ENCODE peak calls at places on chromosomes 1 and 21, in five cellular contexts. R is A549, E is GM12878, B is HepG2, Y is K562. H is an unnamed sample.

GRCh38 chr1:112694363-112694929 is 12.5 kb downstream of the RHOC start:
- DNase-seq in B (no peak), R (no peak), Y (no peak), E (no peak), H (no peak)

GRCh38 chr1:43451701-43452532 is 1.8 kb downstream of the HYI start:
- DNase-seq in R (no peak), B (no peak), Y (no peak), E (no peak), H (no peak)

GRCh38 chr1:228145498-228146425 is 4.0 kb upstream of the GJC2 start:
- DNase-seq in E (no peak), B (no peak), Y (peak; percentile 73), R (no peak), H (no peak)

GRCh38 chr1:186374313-186375151 is 521 bp downstream of the TPR start:
- DNase-seq in Y (peak; percentile 80), B (peak; percentile 54), R (peak; percentile 39), E (peak; percentile 19), H (no peak)

GRCh38 chr1:229984992-229985985 is 81.7 kb upstream of the GALNT2 start:
- DNase-seq in B (no peak), E (no peak), Y (no peak), R (no peak), H (no peak)

GRCh38 chr1:203507227-203507626 is 13.3 kb downstream of the OPTC start:
- DNase-seq in R (no peak), B (no peak), Y (no peak), E (no peak), H (no peak)

GRCh38 chr1:41318135-41318534 is 43.1 kb upstream of the FOXO6 start:
- DNase-seq in E (no peak), R (no peak), Y (no peak), B (no peak), H (no peak)

GRCh38 chr1:109816975-109817535 is 53.3 kb upstream of the EPS8L3 start:
- DNase-seq in Y (no peak), R (no peak), B (no peak), E (no peak), H (no peak)

GRCh38 chr1:213938776-213939175 is 49.0 kb upstream of the PROX1 start:
- DNase-seq in Y (no peak), B (no peak), R (no peak), E (no peak), H (no peak)

GRCh38 chr1:10444248-10444647 is 5.6 kb upstream of the CORT start:
- DNase-seq in B (no peak), E (no peak), R (no peak), Y (no peak), H (no peak)

GRCh38 chr1:96361251-96361856 is 360.2 kb upstream of the PTBP2 start:
- DNase-seq in R (no peak), Y (no peak), B (no peak), E (no peak), H (no peak)

GRCh38 chr21:31986035-31986856 is 113.4 kb downstream of the HUNK start:
- DNase-seq in Y (no peak), R (no peak), B (no peak), E (no peak), H (no peak)

GRCh38 chr1:233245191-233245765 is 50.2 kb downstream of the PCNX2 start:
- DNase-seq in B (no peak), E (no peak), R (no peak), Y (no peak), H (no peak)

GRCh38 chr1:43438006-43438405 is 15.7 kb downstream of the HYI start:
- DNase-seq in B (no peak), Y (no peak), R (no peak), E (no peak), H (no peak)

GRCh38 chr1:940121-941026 is 16.7 kb downstream of the SAMD11 start:
- DNase-seq in Y (peak; percentile 90), E (no peak), B (peak; percentile 27), R (peak; percentile 66), H (no peak)

GRCh38 chr1:238061967-238062613 is 171.4 kb upstream of the ZP4 start:
- DNase-seq in B (no peak), R (no peak), Y (no peak), E (no peak), H (no peak)

GRCh38 chr1:201176931-201177330 is 13.7 kb upstream of the IGFN1 start:
- DNase-seq in B (no peak), Y (no peak), R (no peak), E (no peak), H (no peak)

GRCh38 chr1:207941664-207942063 is 30.7 kb upstream of the CD34 start:
- DNase-seq in Y (no peak), E (no peak), R (peak; percentile 43), B (no peak), H (no peak)

GRCh38 chr1:228226956-228227791 is 19.3 kb downstream of the OBSCN start:
- DNase-seq in E (no peak), R (no peak), B (peak; percentile 48), Y (no peak), H (no peak)

GRCh38 chr1:29398431-29398830 is 162.1 kb downstream of the PTPRU start:
- DNase-seq in R (no peak), Y (no peak), B (no peak), E (no peak), H (no peak)
- TF ChIP-seq ESRRA in R (no peak), Y (no peak), B (no peak), E (no peak), H (no peak)

GRCh38 chr1:61277129-61277801 is 194.9 kb downstream of the NFIA start:
- DNase-seq in R (no peak), Y (no peak), E (no peak), B (no peak), H (no peak)

GRCh38 chr1:61271412-61271789 is 189.0 kb downstream of the NFIA start:
- DNase-seq in E (no peak), B (no peak), R (no peak), Y (peak; percentile 29), H (no peak)

GRCh38 chr1:61273861-61274260 is 191.5 kb downstream of the NFIA start:
- DNase-seq in B (no peak), E (no peak), Y (no peak), R (no peak), H (no peak)

GRCh38 chr1:61273167-61273705 is 190.9 kb downstream of the NFIA start:
- DNase-seq in B (no peak), E (no peak), Y (no peak), R (no peak), H (no peak)

DNA sequence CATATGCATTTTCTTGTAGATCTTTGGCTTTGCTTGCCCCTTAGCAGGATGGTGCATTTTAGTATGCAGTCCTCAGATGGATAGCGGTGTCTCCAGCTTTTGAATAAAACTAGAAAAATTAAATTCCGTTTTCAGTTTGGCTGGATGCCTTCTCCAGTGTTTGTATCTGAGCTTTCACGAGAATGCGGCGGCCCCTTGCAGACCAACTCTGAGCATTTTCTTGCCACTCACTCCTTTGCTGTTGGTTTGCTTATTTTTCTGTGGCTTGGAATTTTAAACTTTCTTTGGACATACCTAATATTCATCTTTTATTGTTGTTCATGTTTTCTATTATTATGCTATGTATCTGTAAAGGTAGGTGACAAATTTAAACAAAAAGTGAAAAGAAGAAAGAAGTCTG is 192.6 kb downstream of the NFIA start:
- DNase-seq in Y (no peak), E (no peak), B (no peak), R (no peak), H (no peak)
- TF ChIP-seq ESRRA in Y (no peak), E (no peak), B (no peak), R (no peak), H (no peak)

GRCh38 chr1:4166711-4167110 is 266.6 kb upstream of the C1orf174 start:
- DNase-seq in B (no peak), R (no peak), E (no peak), Y (no peak), H (no peak)
- TF ChIP-seq ESRRA in B (no peak), R (no peak), E (no peak), Y (no peak), H (no peak)

DNA sequence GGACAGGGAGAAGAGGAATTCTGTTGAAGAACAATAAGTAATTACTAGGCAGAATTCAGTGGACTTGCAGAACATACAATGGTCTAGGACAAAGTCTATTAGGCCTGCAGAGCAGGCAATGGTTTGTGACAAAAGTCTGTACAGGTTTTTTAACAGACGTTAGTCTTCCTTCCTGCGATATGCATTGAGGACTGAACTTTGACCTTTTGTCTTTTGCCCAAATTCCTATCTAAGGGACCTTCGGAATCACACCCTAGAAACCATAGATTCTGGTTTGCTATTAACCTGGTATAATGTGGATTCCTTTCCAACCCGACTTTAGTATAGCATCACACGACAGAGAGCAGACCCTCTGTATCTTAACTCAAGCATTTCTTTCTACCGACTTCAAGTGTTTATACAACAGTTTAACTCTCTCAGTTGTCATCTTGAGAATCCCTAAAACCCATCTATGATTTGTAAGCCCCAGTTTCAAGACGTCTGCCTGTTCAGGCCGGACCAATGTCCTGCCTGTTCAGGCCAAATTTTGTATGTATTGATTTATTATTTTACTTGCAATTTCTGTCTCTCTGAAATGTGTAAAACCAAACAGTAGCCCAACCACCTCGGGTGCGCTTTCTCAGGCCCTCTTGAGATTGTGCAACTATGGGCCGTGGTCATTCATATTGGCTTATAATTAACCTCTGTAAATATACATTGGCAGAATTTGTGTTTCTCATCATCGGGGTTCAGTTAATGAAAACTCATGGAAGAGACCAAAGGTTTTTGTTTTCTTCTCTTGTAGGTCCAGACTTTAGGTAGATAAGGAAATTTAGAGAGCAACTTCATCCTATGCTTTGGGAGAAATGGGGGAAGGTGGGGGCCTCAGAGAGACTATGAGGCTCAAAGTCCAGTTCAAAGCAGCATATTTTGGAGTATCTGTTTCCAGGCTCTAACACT is 76.9 kb upstream of the TNFSF18 start:
- DNase-seq in B (peak; percentile 76), R (no peak), E (no peak), Y (no peak), H (no peak)
- TF ChIP-seq ESRRA in B (no peak), R (no peak), E (no peak), Y (no peak), H (no peak)

DNA sequence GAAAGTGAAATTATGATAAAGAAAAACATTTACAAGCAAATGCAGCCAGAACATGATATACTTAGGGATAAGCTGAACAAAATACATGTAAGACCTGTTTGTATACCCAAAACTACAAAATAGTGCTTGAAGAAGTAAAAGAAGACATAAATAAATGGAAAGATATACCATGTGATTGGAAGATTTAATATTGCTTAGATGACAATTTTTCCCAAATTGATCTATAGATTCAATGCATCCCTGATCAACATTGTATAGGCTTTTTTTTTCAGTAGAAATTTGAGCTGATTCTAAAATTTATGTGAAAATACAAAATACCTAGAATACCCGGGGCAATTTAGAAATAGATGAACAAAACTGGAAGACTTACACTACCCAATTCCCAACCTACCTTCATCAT is 76.4 kb downstream of the GABPA start:
- DNase-seq in B (no peak), E (no peak), R (no peak), Y (no peak), H (no peak)
- TF ChIP-seq ESRRA in B (no peak), E (no peak), R (no peak), Y (no peak), H (no peak)